ENCODE peak calls at places on chromosomes 13 and 19, in four cellular contexts. N is posterior vena cava, Z is AG04449, X is cardiac muscle cell. D is an unnamed sample.

GRCh38 chr19:55141696-55142095 is 7.3 kb downstream of the TNNT1 start:
- DNase-seq in N (no peak), Z (no peak), X (no peak), D (no peak)

GRCh38 chr13:106471957-106472543 is 63.4 kb downstream of the EFNB2 start:
- DNase-seq in N (no peak), Z (peak), X (peak), D (peak)

GRCh38 chr19:30378701-30379100 is 6.5 kb downstream of the ZNF536 start:
- DNase-seq in N (peak), Z (no peak), X (no peak), D (no peak)

GRCh38 chr19:1774999-1775772 is 21.9 kb downstream of the ONECUT3 start:
- DNase-seq in N (no peak), Z (no peak), X (peak), D (peak)

GRCh38 chr13:28337196-28338045 is 157.5 kb downstream of the FLT1 start:
- DNase-seq in N (no peak), Z (peak), X (peak), D (no peak)

GRCh38 chr13:111114362-111115050 is 604 bp upstream of the ARHGEF7 start:
- DNase-seq in N (peak), Z (no peak), X (peak), D (peak)

GRCh38 chr19:13156968-13157882 is 7.0 kb downstream of the IER2 start:
- DNase-seq in N (no peak), Z (no peak), X (no peak), D (no peak)

GRCh38 chr19:45320997-45321775 is 1.5 kb downstream of the CKM start:
- DNase-seq in N (no peak), Z (no peak), X (no peak), D (no peak)

GRCh38 chr19:45922281-45922680 is 7.7 kb upstream of the NANOS2 start:
- DNase-seq in N (no peak), Z (no peak), X (no peak), D (no peak)

D was measured in testis.